ENCODE peak calls at places on chromosomes 12 and 14, in four cellular contexts. V is MCF 10A; P is ovary; M is stimulated activated CD8-positive, alpha-beta memory T cell treated with anti-CD3 and anti-CD28 coated beads, Interleukin-7, amount 100 ng/mL, for 4 hours. E is an unnamed sample.

GRCh38 chr12:97557116-97557515 is 94.5 kb downstream of the RMST start:
- DNase-seq in V (no peak), P (no peak), M (no peak), E (no peak)

GRCh38 chr12:1911598-1912575 is 6.6 kb downstream of the CACNA2D4 start:
- DNase-seq in V (no peak), P (no peak), M (no peak), E (no peak)

GRCh38 chr12:64968989-64969819 is 144.8 kb downstream of the TBC1D30 start:
- DNase-seq in V (peak; percentile 55), P (no peak), M (no peak), E (no peak)

GRCh38 chr14:22471545-22472121 is 117.4 kb downstream of the DAD1 start:
- DNase-seq in V (peak; percentile 69), P (peak; percentile 24), M (no peak), E (no peak)

GRCh38 chr12:89645434-89645833 is 63.2 kb downstream of the ATP2B1 start:
- DNase-seq in V (no peak), P (no peak), M (no peak), E (no peak)

GRCh38 chr12:51025182-51025747 is 919 bp downstream of the SLC11A2 start:
- DNase-seq in V (no peak), P (no peak), M (no peak), E (no peak)

GRCh38 chr12:93908846-93909592 is 231.8 kb downstream of the CRADD start:
- DNase-seq in V (peak; percentile 59), P (no peak), M (no peak), E (no peak)

GRCh38 chr14:32225378-32225920 is 22.4 kb upstream of the RNU6-8 start:
- DNase-seq in V (no peak), P (no peak), M (no peak), E (no peak)